ENCODE peak calls at places on chromosomes 5 and 9, in nine cellular contexts. D is A673, L is type B pancreatic cell, E is SK-N-SH, M is lower leg skin, J is astrocyte, Q is cardiac fibroblast, C is choroid plexus epithelial cell, H is Peyer's patch. A is an unnamed sample.

GRCh38 chr5:35990524-35990923 is 666 bp downstream of the UGT3A1 start:
- DNase-seq in C (no peak), D (no peak), H (no peak), L (no peak), Q (no peak), J (no peak), M (no peak), E (no peak), A (no peak)

GRCh38 chr5:132371603-132371994 is 2.1 kb downstream of the SLC22A5 start:
- DNase-seq in E (no peak), J (no peak), M (no peak), Q (no peak), D (no peak), H (no peak), C (no peak), L (no peak), A (no peak)

GRCh38 chr9:126342621-126343031 is 16.0 kb downstream of the MVB12B start:
- DNase-seq in C (no peak), E (no peak), H (peak), L (no peak), M (no peak), D (no peak), Q (no peak), J (no peak), A (no peak)

GRCh38 chr5:113142186-113142585 is 165.6 kb downstream of the DCP2 start:
- DNase-seq in C (no peak), L (no peak), M (no peak), D (no peak), H (no peak), J (no peak), E (no peak), Q (no peak), A (no peak)

GRCh38 chr5:153770066-153770465 is 268.6 kb downstream of the FAM114A2 start:
- DNase-seq in J (no peak), E (no peak), H (no peak), M (no peak), C (no peak), Q (no peak), D (no peak), L (no peak), A (no peak)

GRCh38 chr5:152097128-152097527 is 172.5 kb upstream of the GLRA1 start:
- DNase-seq in E (no peak), Q (no peak), J (no peak), H (no peak), L (no peak), C (no peak), M (no peak), D (no peak), A (no peak)

GRCh38 chr9:83444110-83444509 is 94.1 kb downstream of the FRMD3 start:
- DNase-seq in J (no peak), Q (peak), D (no peak), M (no peak), E (peak), H (no peak), L (no peak), C (no peak), A (no peak)

GRCh38 chr5:117681855-117682254 is 1107.2 kb upstream of the SEMA6A start:
- DNase-seq in C (no peak), E (peak), Q (no peak), L (no peak), M (no peak), J (no peak), H (no peak), D (no peak), A (no peak)

GRCh38 chr5:6744841-6745705 is 31.8 kb downstream of the TENT4A start:
- DNase-seq in D (no peak), E (no peak), Q (no peak), L (peak), J (no peak), C (no peak), M (no peak), H (no peak), A (no peak)

GRCh38 chr5:106380736-106381135 is 1290.0 kb downstream of the EFNA5 start:
- DNase-seq in D (no peak), H (no peak), E (no peak), J (peak), L (no peak), M (no peak), Q (no peak), C (peak), A (no peak)

GRCh38 chr5:9477537-9477936 is 68.3 kb downstream of the SEMA5A start:
- DNase-seq in J (no peak), L (no peak), Q (no peak), H (no peak), C (no peak), M (no peak), D (no peak), E (no peak), A (no peak)

GRCh38 chr5:43161244-43161643 is 30.8 kb upstream of the NIM1K start:
- DNase-seq in H (no peak), J (no peak), Q (no peak), E (no peak), D (no peak), M (no peak), L (no peak), C (no peak), A (no peak)

GRCh38 chr5:128193676-128194390 is 110.3 kb downstream of the SLC12A2 start:
- DNase-seq in C (no peak), E (no peak), L (no peak), Q (no peak), J (no peak), H (no peak), D (no peak), M (no peak), A (no peak)

GRCh38 chr5:175606409-175606808 is 51.5 kb upstream of the HRH2 start:
- DNase-seq in E (no peak), M (no peak), D (no peak), H (no peak), L (no peak), Q (no peak), C (no peak), J (no peak), A (no peak)

GRCh38 chr5:95901676-95902646 is 59.7 kb downstream of the ELL2 start:
- DNase-seq in E (no peak), Q (peak), D (peak), M (no peak), J (peak), L (no peak), C (peak), H (no peak), A (peak)

GRCh38 chr5:96257904-96258303 is 175.1 kb downstream of the PCSK1 start:
- DNase-seq in Q (peak), H (no peak), L (no peak), J (peak), M (no peak), E (no peak), D (no peak), C (peak), A (peak)

GRCh38 chr9:78030553-78031270 is 899 bp downstream of the GNAQ start:
- DNase-seq in C (peak), D (peak), M (peak), Q (peak), E (peak), H (peak), L (peak), J (no peak), A (peak)

DNA sequence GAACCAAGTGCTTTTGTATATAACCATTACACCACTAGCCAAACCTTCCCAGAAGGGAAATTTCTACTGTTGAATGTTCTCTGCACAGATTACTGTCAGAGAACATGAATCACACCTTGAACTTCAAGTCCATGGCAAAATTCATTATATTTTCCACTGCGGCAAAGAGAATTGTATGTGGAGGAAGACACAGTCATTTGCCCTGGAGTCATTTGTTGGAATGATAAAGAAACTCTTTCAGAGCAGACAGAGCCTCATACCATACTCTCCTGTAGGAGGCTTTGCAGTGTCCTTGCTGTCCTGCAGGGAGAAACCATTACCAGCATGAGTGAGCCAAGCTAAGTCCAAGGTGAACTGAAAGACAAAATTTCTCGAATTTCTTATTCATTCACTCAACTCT is 369.0 kb downstream of the ARHGEF28 start:
- DNase-seq in M (no peak), Q (no peak), L (no peak), J (no peak), C (peak), E (no peak), H (no peak), D (no peak), A (peak)
- TF ChIP-seq CTCF in M (no peak), Q (no peak), L (peak), J (no peak), C (peak), E (no peak), H (no peak), D (no peak), A (no peak)

DNA sequence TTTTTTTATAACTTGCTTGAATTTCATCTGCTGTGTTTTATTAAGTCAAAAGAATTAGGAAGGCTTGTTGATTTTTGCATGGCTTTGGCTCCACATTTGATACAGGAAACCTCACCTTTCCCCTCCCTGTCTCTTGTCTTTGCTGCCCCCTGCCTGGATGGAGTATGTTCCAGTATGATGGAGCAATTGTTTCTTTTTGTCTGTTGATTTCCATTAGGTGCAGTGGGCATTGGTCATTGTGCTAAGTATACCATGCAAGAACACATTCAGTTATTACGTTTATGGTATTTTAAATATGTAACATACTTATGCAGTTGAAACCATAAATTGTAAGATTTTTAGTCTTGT is 19.6 kb downstream of the TJP2 start:
- DNase-seq in J (no peak), Q (no peak), L (no peak), M (no peak), E (peak), C (no peak), D (no peak), H (no peak), A (no peak)
- TF ChIP-seq CTCF in J (no peak), Q (no peak), L (no peak), M (no peak), E (no peak), C (peak), D (no peak), H (no peak), A (no peak)

GRCh38 chr5:140358738-140359310 is 1.2 kb upstream of the SLC4A9 start:
- DNase-seq in D (peak), Q (peak), C (peak), E (peak), J (peak), M (no peak), H (no peak), L (no peak), A (peak)
- TF ChIP-seq CTCF in D (peak), Q (peak), C (peak), E (peak), J (peak), M (no peak), H (peak), L (peak), A (peak)

DNA sequence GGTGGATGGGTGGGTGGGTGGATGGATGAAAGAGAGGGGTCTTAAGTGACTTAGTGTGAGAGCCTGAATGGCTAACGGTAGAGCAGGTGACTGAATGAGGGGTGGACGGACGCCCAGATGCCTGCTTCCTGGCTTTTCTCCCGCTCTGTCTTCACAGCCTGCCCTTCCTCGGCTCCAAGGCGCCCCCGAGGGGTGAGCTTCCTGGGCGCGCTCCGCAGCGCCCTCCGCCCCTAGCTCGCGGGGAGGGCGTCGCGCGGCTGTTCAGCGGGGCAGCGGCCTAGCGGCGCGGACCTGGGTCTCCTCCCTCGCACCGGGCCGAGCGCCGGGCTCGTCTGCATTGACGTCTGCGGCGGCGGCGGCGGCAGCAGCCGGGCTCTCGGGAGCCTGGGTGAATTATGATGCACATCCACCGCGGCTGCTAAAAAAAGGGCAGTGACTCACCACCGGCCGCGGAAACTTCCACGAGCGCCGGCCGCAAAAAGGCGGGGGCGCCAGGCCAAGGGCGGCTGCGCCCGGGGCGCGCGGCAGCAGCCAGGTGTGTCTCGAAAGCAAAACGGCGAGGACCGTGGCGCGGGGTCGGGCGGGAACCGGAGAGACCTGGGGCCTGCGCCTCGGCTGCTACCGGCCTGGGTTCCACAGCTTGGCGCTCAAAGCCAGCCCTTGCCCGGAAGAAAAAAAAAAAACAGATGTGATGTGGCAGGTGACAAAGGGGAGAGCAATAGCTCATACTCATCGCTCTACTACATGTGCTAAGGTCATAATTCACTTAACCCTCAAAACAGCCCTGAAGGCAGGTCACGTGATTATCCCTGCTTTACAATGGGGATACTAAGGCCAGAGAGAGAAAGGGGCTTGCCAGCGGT is 143.0 kb upstream of the ADRA1B start:
- DNase-seq in J (peak), D (peak), C (peak), L (no peak), Q (peak), H (peak), E (peak), M (peak), A (peak)
- TF ChIP-seq CTCF in J (no peak), D (peak), C (peak), L (peak), Q (no peak), H (no peak), E (peak), M (no peak), A (peak)

DNA sequence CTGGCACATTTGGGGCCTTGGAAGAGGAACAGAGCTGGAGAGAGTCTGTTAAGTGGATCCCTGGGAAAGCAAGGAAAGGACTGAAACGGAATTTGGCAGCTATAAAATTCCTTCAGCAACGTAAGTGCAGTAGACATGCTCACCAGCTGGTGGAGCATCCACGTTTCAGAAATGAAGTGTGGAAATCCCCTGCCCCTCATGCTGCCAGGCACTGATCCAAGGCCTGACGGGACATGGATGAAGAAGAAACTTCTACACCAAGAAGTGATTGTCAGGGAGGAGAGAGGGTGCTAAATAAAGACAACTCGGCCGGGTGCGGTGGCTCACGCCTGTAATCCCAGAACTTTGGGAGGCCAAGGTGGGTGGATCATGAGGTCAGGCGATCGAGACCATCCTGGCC is 209.3 kb downstream of the ROR2 start:
- DNase-seq in E (no peak), D (peak), C (peak), J (peak), L (peak), M (no peak), Q (peak), H (peak), A (no peak)
- TF ChIP-seq CTCF in E (no peak), D (peak), C (peak), J (no peak), L (peak), M (no peak), Q (peak), H (no peak), A (no peak)

GRCh38 chr9:98773721-98774120 is 22.6 kb downstream of the ANKS6 start:
- DNase-seq in C (no peak), M (no peak), H (no peak), L (no peak), E (no peak), J (no peak), Q (no peak), D (no peak), A (no peak)

GRCh38 chr9:98777618-98778017 is 18.7 kb downstream of the ANKS6 start:
- DNase-seq in M (no peak), Q (no peak), L (no peak), E (no peak), H (no peak), D (no peak), J (no peak), C (no peak), A (no peak)

GRCh38 chr9:98778251-98778650 is 18.1 kb downstream of the ANKS6 start:
- DNase-seq in H (no peak), L (no peak), Q (no peak), D (no peak), E (no peak), C (no peak), M (no peak), J (no peak), A (no peak)

GRCh38 chr9:98774746-98775145 is 21.6 kb downstream of the ANKS6 start:
- DNase-seq in L (no peak), J (no peak), C (no peak), Q (peak), M (no peak), E (peak), D (no peak), H (no peak), A (no peak)

DNA sequence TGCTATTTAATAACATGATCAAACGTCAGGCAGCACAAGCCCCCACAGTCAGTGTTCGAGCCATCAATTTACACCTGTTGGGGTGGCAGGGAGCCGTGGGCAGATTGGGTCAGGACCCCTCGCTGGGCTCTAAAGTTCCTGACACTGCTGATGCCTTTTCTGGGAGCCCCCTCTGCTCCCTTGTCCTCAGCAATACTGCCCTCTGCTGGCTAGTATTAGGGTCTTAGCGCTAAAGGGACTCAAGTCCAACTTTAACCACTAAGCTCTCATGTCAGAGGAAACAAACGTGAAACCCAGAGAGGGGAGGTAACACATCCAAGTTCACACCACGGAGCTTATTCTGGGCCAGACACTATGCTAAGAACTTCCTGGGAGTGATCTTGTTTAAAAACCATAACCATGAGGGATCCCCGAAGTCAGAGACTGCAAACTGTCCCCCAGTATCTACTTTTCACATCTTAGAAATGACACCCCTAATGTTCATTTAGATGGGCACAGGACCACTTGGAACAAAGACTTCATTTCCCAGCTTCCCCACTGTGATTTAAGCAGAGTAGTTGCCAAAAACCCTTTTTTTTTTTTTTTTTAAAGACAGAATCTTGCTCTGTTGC is 20.4 kb downstream of the ANKS6 start:
- DNase-seq in H (peak), D (peak), E (peak), J (peak), M (no peak), C (peak), L (no peak), Q (peak), A (peak)
- TF ChIP-seq CTCF in H (peak), D (peak), E (peak), J (peak), M (no peak), C (peak), L (peak), Q (peak), A (peak)

GRCh38 chr9:130120832-130121231 is 51.4 kb upstream of the NCS1 start:
- DNase-seq in H (no peak), E (no peak), C (no peak), J (no peak), D (no peak), M (no peak), Q (no peak), L (no peak), A (no peak)
- TF ChIP-seq CTCF in H (no peak), E (no peak), C (no peak), J (no peak), D (no peak), M (no peak), Q (no peak), L (no peak), A (no peak)

GRCh38 chr9:111036068-111036789 is 2.0 kb downstream of the LPAR1 start:
- DNase-seq in Q (peak), D (peak), C (peak), E (peak), J (peak), L (peak), H (peak), M (peak), A (peak)
- TF ChIP-seq CTCF in Q (peak), D (peak), C (peak), E (peak), J (peak), L (peak), H (peak), M (no peak), A (peak)

GRCh38 chr5:163498886-163499285 is 6.5 kb upstream of the MAT2B start:
- DNase-seq in J (peak), H (no peak), L (no peak), E (no peak), C (peak), Q (peak), M (no peak), D (no peak), A (peak)

GRCh38 chr5:163497315-163497714 is 8.1 kb upstream of the MAT2B start:
- DNase-seq in J (no peak), H (no peak), E (no peak), D (no peak), C (no peak), M (no peak), L (no peak), Q (no peak), A (no peak)

DNA sequence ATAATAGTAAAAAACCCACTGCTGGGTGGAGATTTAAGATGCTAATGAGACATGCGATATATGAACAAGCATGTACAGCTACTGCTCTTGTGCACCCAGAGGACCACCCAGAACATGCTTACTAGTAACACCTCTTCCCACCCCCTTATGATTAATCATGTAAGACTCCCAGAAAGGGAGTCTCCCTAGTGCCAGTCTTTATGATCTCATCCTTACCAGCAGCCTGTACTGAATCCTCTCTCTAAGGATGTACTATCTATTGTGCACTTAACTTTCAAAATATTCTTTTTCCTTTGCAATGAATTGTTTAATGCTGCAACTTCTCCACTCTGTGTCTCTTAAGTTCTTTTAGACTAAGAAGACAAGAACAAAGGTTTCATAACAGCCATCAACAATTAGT is 9.1 kb upstream of the MAT2B start:
- DNase-seq in H (no peak), C (no peak), D (no peak), L (no peak), J (peak), Q (peak), E (no peak), M (no peak), A (peak)
- TF ChIP-seq CTCF in H (no peak), C (no peak), D (no peak), L (no peak), J (no peak), Q (no peak), E (no peak), M (no peak), A (no peak)

A was measured in HFFc6.